ENCODE peak calls at places on chromosome 20, in five cellular contexts. One of them, this sample, is unnamed.

GRCh38 chr20:43680976-43681375 is 14.1 kb downstream of the MYBL2 start:
- DNase-seq in RCC 7860: no peak
- DNase-seq in head of caudate nucleus: no peak
- DNase-seq in glutamatergic neuron: no peak
- DNase-seq in activated gamma-delta T cell: no peak
- DNase-seq in this sample: no peak

GRCh38 chr20:4369798-4370124 is 351.9 kb upstream of the PRND start:
- DNase-seq in RCC 7860: no peak
- DNase-seq in head of caudate nucleus: no peak
- DNase-seq in glutamatergic neuron: no peak
- DNase-seq in activated gamma-delta T cell: no peak
- DNase-seq in this sample: no peak

GRCh38 chr20:59850018-59850641 is 83.3 kb downstream of the SYCP2 start:
- DNase-seq in RCC 7860: peak; percentile 35
- DNase-seq in head of caudate nucleus: no peak
- DNase-seq in glutamatergic neuron: no peak
- DNase-seq in activated gamma-delta T cell: no peak
- DNase-seq in this sample: no peak

GRCh38 chr20:39829255-39829654 is 859.8 kb downstream of the MAFB start:
- DNase-seq in RCC 7860: no peak
- DNase-seq in head of caudate nucleus: peak; percentile 39
- DNase-seq in glutamatergic neuron: peak; percentile 32
- DNase-seq in activated gamma-delta T cell: no peak
- DNase-seq in this sample: no peak

GRCh38 chr20:2799688-2800589 is 488 bp downstream of the CPXM1 start:
- DNase-seq in RCC 7860: no peak
- DNase-seq in head of caudate nucleus: no peak
- DNase-seq in glutamatergic neuron: peak; percentile 49
- DNase-seq in activated gamma-delta T cell: no peak
- DNase-seq in this sample: peak; percentile 85

GRCh38 chr20:37383229-37383989 is 37.5 kb downstream of the SRC start:
- DNase-seq in RCC 7860: peak; percentile 70
- DNase-seq in head of caudate nucleus: no peak
- DNase-seq in glutamatergic neuron: no peak
- DNase-seq in activated gamma-delta T cell: no peak
- DNase-seq in this sample: no peak

GRCh38 chr20:53579581-53580375 is 13.9 kb downstream of the ZNF217 start:
- DNase-seq in RCC 7860: no peak
- DNase-seq in head of caudate nucleus: no peak
- DNase-seq in glutamatergic neuron: no peak
- DNase-seq in activated gamma-delta T cell: no peak
- DNase-seq in this sample: no peak

GRCh38 chr20:21090112-21090737 is 15.9 kb downstream of the LINC00237 start:
- DNase-seq in RCC 7860: no peak
- DNase-seq in head of caudate nucleus: no peak
- DNase-seq in glutamatergic neuron: no peak
- DNase-seq in activated gamma-delta T cell: no peak
- DNase-seq in this sample: no peak

GRCh38 chr20:62759981-62760431 is 36.3 kb upstream of the MRGBP start:
- DNase-seq in RCC 7860: no peak
- DNase-seq in head of caudate nucleus: no peak
- DNase-seq in glutamatergic neuron: peak; percentile 18
- DNase-seq in activated gamma-delta T cell: no peak
- DNase-seq in this sample: peak; percentile 77

GRCh38 chr20:32718749-32719348 is 24.4 kb downstream of the COMMD7 start:
- DNase-seq in RCC 7860: no peak
- DNase-seq in head of caudate nucleus: no peak
- DNase-seq in glutamatergic neuron: no peak
- DNase-seq in activated gamma-delta T cell: no peak
- DNase-seq in this sample: no peak

GRCh38 chr20:41309817-41310216 is 7.7 kb downstream of the ZHX3 start:
- DNase-seq in RCC 7860: peak; percentile 81
- DNase-seq in head of caudate nucleus: no peak
- DNase-seq in glutamatergic neuron: no peak
- DNase-seq in activated gamma-delta T cell: no peak
- DNase-seq in this sample: no peak

GRCh38 chr20:39356913-39357312 is 394.8 kb downstream of the DHX35 start:
- DNase-seq in RCC 7860: no peak
- DNase-seq in head of caudate nucleus: no peak
- DNase-seq in glutamatergic neuron: no peak
- DNase-seq in activated gamma-delta T cell: no peak
- DNase-seq in this sample: no peak

GRCh38 chr20:35506872-35507638 is 22.4 kb downstream of the C20orf173 start:
- DNase-seq in RCC 7860: peak; percentile 29
- DNase-seq in head of caudate nucleus: peak; percentile 24
- DNase-seq in glutamatergic neuron: no peak
- DNase-seq in activated gamma-delta T cell: no peak
- DNase-seq in this sample: no peak

This sample was measured in upper lobe of left lung.